ENCODE peak calls at places on chromosomes 1 and 21, in four cellular contexts. E is DMS153; F is activated CD8-positive, alpha-beta memory T cell treated with anti-CD3 and anti-CD28 coated beads for 48 hours; G is lung. D is an unnamed sample.

GRCh38 chr21:30497065-30497464 is at the start of gene KRTAP19-4:
- DNase-seq in E (no peak), F (no peak), G (no peak), D (no peak)

GRCh38 chr21:28104346-28104745 is 888.3 kb downstream of the LTN1 start:
- DNase-seq in E (no peak), F (no peak), G (no peak), D (no peak)

GRCh38 chr1:97461782-97462181 is 459.1 kb downstream of the DPYD start:
- DNase-seq in E (no peak), F (no peak), G (no peak), D (no peak)

GRCh38 chr1:200896571-200897187 is 2.0 kb downstream of the INAVA start:
- DNase-seq in E (no peak), F (no peak), G (peak), D (peak)

GRCh38 chr1:61043010-61043820 is 39.1 kb upstream of the NFIA start:
- DNase-seq in E (peak), F (peak), G (peak), D (peak)

GRCh38 chr1:151130837-151131586 is 15.4 kb downstream of the SEMA6C start:
- DNase-seq in E (peak), F (peak), G (peak), D (peak)

GRCh38 chr1:211713231-211713630 is 37.8 kb upstream of the NEK2 start:
- DNase-seq in E (no peak), F (no peak), G (no peak), D (no peak)

GRCh38 chr1:150836129-150836773 is 28.2 kb upstream of the CTSK start:
- DNase-seq in E (peak), F (no peak), G (no peak), D (no peak)

GRCh38 chr21:31490471-31490870 is 146.4 kb upstream of the TIAM1 start:
- DNase-seq in E (no peak), F (no peak), G (no peak), D (no peak)

GRCh38 chr21:45308211-45309068 is 20.7 kb upstream of the POFUT2 start:
- DNase-seq in E (no peak), F (no peak), G (no peak), D (no peak)

GRCh38 chr1:94865369-94865768 is 45.2 kb downstream of the SLC44A3 start:
- DNase-seq in E (no peak), F (no peak), G (no peak), D (no peak)